ENCODE peak calls at places on chromosome 19, in eight cellular contexts. One of them, this sample, is unnamed.

GRCh38 chr19:38731654-38732301 is 12.5 kb downstream of the CAPN12 start:
- DNase-seq in neural crest cell: no peak
- DNase-seq in NCI-H1092: no peak
- DNase-seq in stimulated activated CD4-positive, alpha-beta T cell treated with anti-CD3 and anti-CD28 coated beads, Interleukin-1b, Interleukin-23, amount 100 ng/mL, for 48 hours: no peak
- DNase-seq in anterior cingulate cortex: no peak
- DNase-seq in T-helper 9 cell: no peak
- DNase-seq in heart left ventricle: no peak
- DNase-seq in activated CD8-positive, alpha-beta T cell treated with anti-CD3 and anti-CD28 coated beads for 36 hours: no peak
- DNase-seq in this sample: no peak

GRCh38 chr19:2477732-2478191 is 1.8 kb downstream of the GADD45B start:
- DNase-seq in neural crest cell: no peak
- DNase-seq in NCI-H1092: no peak
- DNase-seq in stimulated activated CD4-positive, alpha-beta T cell treated with anti-CD3 and anti-CD28 coated beads, Interleukin-1b, Interleukin-23, amount 100 ng/mL, for 48 hours: no peak
- DNase-seq in anterior cingulate cortex: no peak
- DNase-seq in T-helper 9 cell: no peak
- DNase-seq in heart left ventricle: peak
- DNase-seq in activated CD8-positive, alpha-beta T cell treated with anti-CD3 and anti-CD28 coated beads for 36 hours: peak
- DNase-seq in this sample: no peak

GRCh38 chr19:15285896-15286591 is 46.3 kb downstream of the BRD4 start:
- DNase-seq in neural crest cell: no peak
- DNase-seq in NCI-H1092: no peak
- DNase-seq in stimulated activated CD4-positive, alpha-beta T cell treated with anti-CD3 and anti-CD28 coated beads, Interleukin-1b, Interleukin-23, amount 100 ng/mL, for 48 hours: no peak
- DNase-seq in anterior cingulate cortex: no peak
- DNase-seq in T-helper 9 cell: no peak
- DNase-seq in heart left ventricle: no peak
- DNase-seq in activated CD8-positive, alpha-beta T cell treated with anti-CD3 and anti-CD28 coated beads for 36 hours: no peak
- DNase-seq in this sample: no peak

GRCh38 chr19:19447536-19448237 is 42.2 kb downstream of the GATAD2A start:
- DNase-seq in neural crest cell: no peak
- DNase-seq in NCI-H1092: no peak
- DNase-seq in stimulated activated CD4-positive, alpha-beta T cell treated with anti-CD3 and anti-CD28 coated beads, Interleukin-1b, Interleukin-23, amount 100 ng/mL, for 48 hours: peak
- DNase-seq in anterior cingulate cortex: no peak
- DNase-seq in T-helper 9 cell: peak
- DNase-seq in heart left ventricle: no peak
- DNase-seq in activated CD8-positive, alpha-beta T cell treated with anti-CD3 and anti-CD28 coated beads for 36 hours: peak
- DNase-seq in this sample: no peak

GRCh38 chr19:28184997-28185396 is 1028.0 kb downstream of the UQCRFS1 start:
- DNase-seq in neural crest cell: no peak
- DNase-seq in NCI-H1092: no peak
- DNase-seq in stimulated activated CD4-positive, alpha-beta T cell treated with anti-CD3 and anti-CD28 coated beads, Interleukin-1b, Interleukin-23, amount 100 ng/mL, for 48 hours: no peak
- DNase-seq in anterior cingulate cortex: no peak
- DNase-seq in T-helper 9 cell: no peak
- DNase-seq in heart left ventricle: no peak
- DNase-seq in activated CD8-positive, alpha-beta T cell treated with anti-CD3 and anti-CD28 coated beads for 36 hours: no peak
- DNase-seq in this sample: no peak

GRCh38 chr19:31185261-31185660 is 164.0 kb downstream of the TSHZ3 start:
- DNase-seq in neural crest cell: no peak
- DNase-seq in NCI-H1092: no peak
- DNase-seq in stimulated activated CD4-positive, alpha-beta T cell treated with anti-CD3 and anti-CD28 coated beads, Interleukin-1b, Interleukin-23, amount 100 ng/mL, for 48 hours: no peak
- DNase-seq in anterior cingulate cortex: no peak
- DNase-seq in T-helper 9 cell: no peak
- DNase-seq in heart left ventricle: no peak
- DNase-seq in activated CD8-positive, alpha-beta T cell treated with anti-CD3 and anti-CD28 coated beads for 36 hours: no peak
- DNase-seq in this sample: no peak

GRCh38 chr19:4064551-4065260 is 2.0 kb downstream of the ZBTB7A start:
- DNase-seq in neural crest cell: no peak
- DNase-seq in NCI-H1092: peak
- DNase-seq in stimulated activated CD4-positive, alpha-beta T cell treated with anti-CD3 and anti-CD28 coated beads, Interleukin-1b, Interleukin-23, amount 100 ng/mL, for 48 hours: no peak
- DNase-seq in anterior cingulate cortex: peak
- DNase-seq in T-helper 9 cell: peak
- DNase-seq in heart left ventricle: peak
- DNase-seq in activated CD8-positive, alpha-beta T cell treated with anti-CD3 and anti-CD28 coated beads for 36 hours: peak
- DNase-seq in this sample: no peak

GRCh38 chr19:22144394-22144793 is 52.4 kb downstream of the ZNF676 start:
- DNase-seq in neural crest cell: no peak
- DNase-seq in NCI-H1092: no peak
- DNase-seq in stimulated activated CD4-positive, alpha-beta T cell treated with anti-CD3 and anti-CD28 coated beads, Interleukin-1b, Interleukin-23, amount 100 ng/mL, for 48 hours: no peak
- DNase-seq in anterior cingulate cortex: no peak
- DNase-seq in T-helper 9 cell: no peak
- DNase-seq in heart left ventricle: no peak
- DNase-seq in activated CD8-positive, alpha-beta T cell treated with anti-CD3 and anti-CD28 coated beads for 36 hours: no peak
- DNase-seq in this sample: peak

GRCh38 chr19:16076958-16077611 is 790 bp downstream of the TPM4 start:
- DNase-seq in neural crest cell: no peak
- DNase-seq in NCI-H1092: peak
- DNase-seq in stimulated activated CD4-positive, alpha-beta T cell treated with anti-CD3 and anti-CD28 coated beads, Interleukin-1b, Interleukin-23, amount 100 ng/mL, for 48 hours: no peak
- DNase-seq in anterior cingulate cortex: peak
- DNase-seq in T-helper 9 cell: peak
- DNase-seq in heart left ventricle: peak
- DNase-seq in activated CD8-positive, alpha-beta T cell treated with anti-CD3 and anti-CD28 coated beads for 36 hours: peak
- DNase-seq in this sample: no peak

GRCh38 chr19:13441810-13442512 is 64.3 kb downstream of the CACNA1A start:
- DNase-seq in neural crest cell: peak
- DNase-seq in NCI-H1092: no peak
- DNase-seq in stimulated activated CD4-positive, alpha-beta T cell treated with anti-CD3 and anti-CD28 coated beads, Interleukin-1b, Interleukin-23, amount 100 ng/mL, for 48 hours: peak
- DNase-seq in anterior cingulate cortex: no peak
- DNase-seq in T-helper 9 cell: peak
- DNase-seq in heart left ventricle: no peak
- DNase-seq in activated CD8-positive, alpha-beta T cell treated with anti-CD3 and anti-CD28 coated beads for 36 hours: peak
- DNase-seq in this sample: peak

GRCh38 chr19:2969104-2969504 is 8.3 kb upstream of the TLE6 start:
- DNase-seq in neural crest cell: no peak
- DNase-seq in NCI-H1092: peak
- DNase-seq in stimulated activated CD4-positive, alpha-beta T cell treated with anti-CD3 and anti-CD28 coated beads, Interleukin-1b, Interleukin-23, amount 100 ng/mL, for 48 hours: no peak
- DNase-seq in anterior cingulate cortex: no peak
- DNase-seq in T-helper 9 cell: no peak
- DNase-seq in heart left ventricle: peak
- DNase-seq in activated CD8-positive, alpha-beta T cell treated with anti-CD3 and anti-CD28 coated beads for 36 hours: no peak
- DNase-seq in this sample: no peak

GRCh38 chr19:3440082-3440481 is 40.2 kb downstream of the SMIM24 start:
- DNase-seq in neural crest cell: no peak
- DNase-seq in NCI-H1092: no peak
- DNase-seq in stimulated activated CD4-positive, alpha-beta T cell treated with anti-CD3 and anti-CD28 coated beads, Interleukin-1b, Interleukin-23, amount 100 ng/mL, for 48 hours: peak
- DNase-seq in anterior cingulate cortex: no peak
- DNase-seq in T-helper 9 cell: peak
- DNase-seq in heart left ventricle: no peak
- DNase-seq in activated CD8-positive, alpha-beta T cell treated with anti-CD3 and anti-CD28 coated beads for 36 hours: peak
- DNase-seq in this sample: no peak

GRCh38 chr19:53076984-53077383 is 26.2 kb downstream of the ZNF160 start:
- DNase-seq in neural crest cell: peak
- DNase-seq in NCI-H1092: peak
- DNase-seq in stimulated activated CD4-positive, alpha-beta T cell treated with anti-CD3 and anti-CD28 coated beads, Interleukin-1b, Interleukin-23, amount 100 ng/mL, for 48 hours: no peak
- DNase-seq in anterior cingulate cortex: peak
- DNase-seq in T-helper 9 cell: no peak
- DNase-seq in heart left ventricle: peak
- DNase-seq in activated CD8-positive, alpha-beta T cell treated with anti-CD3 and anti-CD28 coated beads for 36 hours: peak
- DNase-seq in this sample: no peak

GRCh38 chr19:10295305-10295846 is 5.6 kb downstream of the ICAM5 start:
- DNase-seq in neural crest cell: no peak
- DNase-seq in NCI-H1092: no peak
- DNase-seq in stimulated activated CD4-positive, alpha-beta T cell treated with anti-CD3 and anti-CD28 coated beads, Interleukin-1b, Interleukin-23, amount 100 ng/mL, for 48 hours: peak
- DNase-seq in anterior cingulate cortex: no peak
- DNase-seq in T-helper 9 cell: peak
- DNase-seq in heart left ventricle: no peak
- DNase-seq in activated CD8-positive, alpha-beta T cell treated with anti-CD3 and anti-CD28 coated beads for 36 hours: peak
- DNase-seq in this sample: no peak

GRCh38 chr19:39192846-39193245 is 3.9 kb upstream of the NCCRP1 start:
- DNase-seq in neural crest cell: no peak
- DNase-seq in NCI-H1092: no peak
- DNase-seq in stimulated activated CD4-positive, alpha-beta T cell treated with anti-CD3 and anti-CD28 coated beads, Interleukin-1b, Interleukin-23, amount 100 ng/mL, for 48 hours: no peak
- DNase-seq in anterior cingulate cortex: no peak
- DNase-seq in T-helper 9 cell: no peak
- DNase-seq in heart left ventricle: no peak
- DNase-seq in activated CD8-positive, alpha-beta T cell treated with anti-CD3 and anti-CD28 coated beads for 36 hours: no peak
- DNase-seq in this sample: no peak

GRCh38 chr19:34041922-34042521 is 130.3 kb upstream of the LSM14A start:
- DNase-seq in neural crest cell: peak
- DNase-seq in NCI-H1092: no peak
- DNase-seq in stimulated activated CD4-positive, alpha-beta T cell treated with anti-CD3 and anti-CD28 coated beads, Interleukin-1b, Interleukin-23, amount 100 ng/mL, for 48 hours: peak
- DNase-seq in anterior cingulate cortex: peak
- DNase-seq in T-helper 9 cell: peak
- DNase-seq in heart left ventricle: peak
- DNase-seq in activated CD8-positive, alpha-beta T cell treated with anti-CD3 and anti-CD28 coated beads for 36 hours: peak
- DNase-seq in this sample: peak

GRCh38 chr19:13381827-13382632 is 124.2 kb downstream of the CACNA1A start:
- DNase-seq in neural crest cell: no peak
- DNase-seq in NCI-H1092: no peak
- DNase-seq in stimulated activated CD4-positive, alpha-beta T cell treated with anti-CD3 and anti-CD28 coated beads, Interleukin-1b, Interleukin-23, amount 100 ng/mL, for 48 hours: no peak
- DNase-seq in anterior cingulate cortex: no peak
- DNase-seq in T-helper 9 cell: no peak
- DNase-seq in heart left ventricle: no peak
- DNase-seq in activated CD8-positive, alpha-beta T cell treated with anti-CD3 and anti-CD28 coated beads for 36 hours: no peak
- DNase-seq in this sample: no peak

GRCh38 chr19:54616840-54617560 is 13.3 kb upstream of the LILRB1 start:
- DNase-seq in neural crest cell: no peak
- DNase-seq in NCI-H1092: no peak
- DNase-seq in stimulated activated CD4-positive, alpha-beta T cell treated with anti-CD3 and anti-CD28 coated beads, Interleukin-1b, Interleukin-23, amount 100 ng/mL, for 48 hours: no peak
- DNase-seq in anterior cingulate cortex: no peak
- DNase-seq in T-helper 9 cell: no peak
- DNase-seq in heart left ventricle: no peak
- DNase-seq in activated CD8-positive, alpha-beta T cell treated with anti-CD3 and anti-CD28 coated beads for 36 hours: no peak
- DNase-seq in this sample: no peak

GRCh38 chr19:30385666-30386065 is 13.5 kb downstream of the ZNF536 start:
- DNase-seq in neural crest cell: no peak
- DNase-seq in NCI-H1092: no peak
- DNase-seq in stimulated activated CD4-positive, alpha-beta T cell treated with anti-CD3 and anti-CD28 coated beads, Interleukin-1b, Interleukin-23, amount 100 ng/mL, for 48 hours: no peak
- DNase-seq in anterior cingulate cortex: no peak
- DNase-seq in T-helper 9 cell: no peak
- DNase-seq in heart left ventricle: no peak
- DNase-seq in activated CD8-positive, alpha-beta T cell treated with anti-CD3 and anti-CD28 coated beads for 36 hours: no peak
- DNase-seq in this sample: no peak

GRCh38 chr19:58181902-58182576 is 822 bp upstream of the ZNF274 start:
- DNase-seq in neural crest cell: peak
- DNase-seq in NCI-H1092: no peak
- DNase-seq in stimulated activated CD4-positive, alpha-beta T cell treated with anti-CD3 and anti-CD28 coated beads, Interleukin-1b, Interleukin-23, amount 100 ng/mL, for 48 hours: peak
- DNase-seq in anterior cingulate cortex: no peak
- DNase-seq in T-helper 9 cell: peak
- DNase-seq in heart left ventricle: peak
- DNase-seq in activated CD8-positive, alpha-beta T cell treated with anti-CD3 and anti-CD28 coated beads for 36 hours: peak
- DNase-seq in this sample: no peak

GRCh38 chr19:15404780-15405211 is 14.0 kb downstream of the AKAP8L start:
- DNase-seq in neural crest cell: no peak
- DNase-seq in NCI-H1092: no peak
- DNase-seq in stimulated activated CD4-positive, alpha-beta T cell treated with anti-CD3 and anti-CD28 coated beads, Interleukin-1b, Interleukin-23, amount 100 ng/mL, for 48 hours: no peak
- DNase-seq in anterior cingulate cortex: peak
- DNase-seq in T-helper 9 cell: no peak
- DNase-seq in heart left ventricle: no peak
- DNase-seq in activated CD8-positive, alpha-beta T cell treated with anti-CD3 and anti-CD28 coated beads for 36 hours: no peak
- DNase-seq in this sample: no peak

GRCh38 chr19:17289489-17289888 is 7.8 kb downstream of the ANKLE1 start:
- DNase-seq in neural crest cell: peak
- DNase-seq in NCI-H1092: no peak
- DNase-seq in stimulated activated CD4-positive, alpha-beta T cell treated with anti-CD3 and anti-CD28 coated beads, Interleukin-1b, Interleukin-23, amount 100 ng/mL, for 48 hours: peak
- DNase-seq in anterior cingulate cortex: no peak
- DNase-seq in T-helper 9 cell: no peak
- DNase-seq in heart left ventricle: peak
- DNase-seq in activated CD8-positive, alpha-beta T cell treated with anti-CD3 and anti-CD28 coated beads for 36 hours: peak
- DNase-seq in this sample: peak

GRCh38 chr19:46478356-46478986 is 7.1 kb upstream of the PNMA8A start:
- DNase-seq in neural crest cell: no peak
- DNase-seq in NCI-H1092: peak
- DNase-seq in stimulated activated CD4-positive, alpha-beta T cell treated with anti-CD3 and anti-CD28 coated beads, Interleukin-1b, Interleukin-23, amount 100 ng/mL, for 48 hours: no peak
- DNase-seq in anterior cingulate cortex: no peak
- DNase-seq in T-helper 9 cell: no peak
- DNase-seq in heart left ventricle: no peak
- DNase-seq in activated CD8-positive, alpha-beta T cell treated with anti-CD3 and anti-CD28 coated beads for 36 hours: peak
- DNase-seq in this sample: no peak

GRCh38 chr19:3360494-3361383 is 5.6 kb upstream of the NFIC start:
- DNase-seq in neural crest cell: no peak
- DNase-seq in NCI-H1092: no peak
- DNase-seq in stimulated activated CD4-positive, alpha-beta T cell treated with anti-CD3 and anti-CD28 coated beads, Interleukin-1b, Interleukin-23, amount 100 ng/mL, for 48 hours: peak
- DNase-seq in anterior cingulate cortex: peak
- DNase-seq in T-helper 9 cell: peak
- DNase-seq in heart left ventricle: peak
- DNase-seq in activated CD8-positive, alpha-beta T cell treated with anti-CD3 and anti-CD28 coated beads for 36 hours: peak
- DNase-seq in this sample: no peak

GRCh38 chr19:38362076-38362945 is 12.1 kb upstream of the PSMD8 start:
- DNase-seq in neural crest cell: peak
- DNase-seq in NCI-H1092: no peak
- DNase-seq in stimulated activated CD4-positive, alpha-beta T cell treated with anti-CD3 and anti-CD28 coated beads, Interleukin-1b, Interleukin-23, amount 100 ng/mL, for 48 hours: peak
- DNase-seq in anterior cingulate cortex: no peak
- DNase-seq in T-helper 9 cell: peak
- DNase-seq in heart left ventricle: peak
- DNase-seq in activated CD8-positive, alpha-beta T cell treated with anti-CD3 and anti-CD28 coated beads for 36 hours: peak
- DNase-seq in this sample: no peak

GRCh38 chr19:35037716-35038622 is 3.6 kb upstream of the HPN start:
- DNase-seq in neural crest cell: no peak
- DNase-seq in NCI-H1092: no peak
- DNase-seq in stimulated activated CD4-positive, alpha-beta T cell treated with anti-CD3 and anti-CD28 coated beads, Interleukin-1b, Interleukin-23, amount 100 ng/mL, for 48 hours: no peak
- DNase-seq in anterior cingulate cortex: no peak
- DNase-seq in T-helper 9 cell: no peak
- DNase-seq in heart left ventricle: peak
- DNase-seq in activated CD8-positive, alpha-beta T cell treated with anti-CD3 and anti-CD28 coated beads for 36 hours: no peak
- DNase-seq in this sample: no peak

GRCh38 chr19:4371898-4372629 is 28.3 kb downstream of the SH3GL1 start:
- DNase-seq in neural crest cell: no peak
- DNase-seq in NCI-H1092: no peak
- DNase-seq in stimulated activated CD4-positive, alpha-beta T cell treated with anti-CD3 and anti-CD28 coated beads, Interleukin-1b, Interleukin-23, amount 100 ng/mL, for 48 hours: no peak
- DNase-seq in anterior cingulate cortex: no peak
- DNase-seq in T-helper 9 cell: no peak
- DNase-seq in heart left ventricle: no peak
- DNase-seq in activated CD8-positive, alpha-beta T cell treated with anti-CD3 and anti-CD28 coated beads for 36 hours: no peak
- DNase-seq in this sample: no peak

GRCh38 chr19:33259532-33259931 is 33.9 kb upstream of the SLC7A10 start:
- DNase-seq in neural crest cell: no peak
- DNase-seq in NCI-H1092: no peak
- DNase-seq in stimulated activated CD4-positive, alpha-beta T cell treated with anti-CD3 and anti-CD28 coated beads, Interleukin-1b, Interleukin-23, amount 100 ng/mL, for 48 hours: no peak
- DNase-seq in anterior cingulate cortex: no peak
- DNase-seq in T-helper 9 cell: no peak
- DNase-seq in heart left ventricle: no peak
- DNase-seq in activated CD8-positive, alpha-beta T cell treated with anti-CD3 and anti-CD28 coated beads for 36 hours: no peak
- DNase-seq in this sample: no peak

GRCh38 chr19:34808566-34808965 is 35.6 kb upstream of the ZNF599 start:
- DNase-seq in neural crest cell: no peak
- DNase-seq in NCI-H1092: no peak
- DNase-seq in stimulated activated CD4-positive, alpha-beta T cell treated with anti-CD3 and anti-CD28 coated beads, Interleukin-1b, Interleukin-23, amount 100 ng/mL, for 48 hours: no peak
- DNase-seq in anterior cingulate cortex: no peak
- DNase-seq in T-helper 9 cell: no peak
- DNase-seq in heart left ventricle: no peak
- DNase-seq in activated CD8-positive, alpha-beta T cell treated with anti-CD3 and anti-CD28 coated beads for 36 hours: no peak
- DNase-seq in this sample: peak

GRCh38 chr19:43467276-43467675 is 1.9 kb upstream of the LYPD3 start:
- DNase-seq in neural crest cell: no peak
- DNase-seq in NCI-H1092: no peak
- DNase-seq in stimulated activated CD4-positive, alpha-beta T cell treated with anti-CD3 and anti-CD28 coated beads, Interleukin-1b, Interleukin-23, amount 100 ng/mL, for 48 hours: no peak
- DNase-seq in anterior cingulate cortex: no peak
- DNase-seq in T-helper 9 cell: no peak
- DNase-seq in heart left ventricle: no peak
- DNase-seq in activated CD8-positive, alpha-beta T cell treated with anti-CD3 and anti-CD28 coated beads for 36 hours: no peak
- DNase-seq in this sample: no peak

GRCh38 chr19:16911046-16911445 is 22.2 kb downstream of the F2RL3 start:
- DNase-seq in neural crest cell: no peak
- DNase-seq in NCI-H1092: no peak
- DNase-seq in stimulated activated CD4-positive, alpha-beta T cell treated with anti-CD3 and anti-CD28 coated beads, Interleukin-1b, Interleukin-23, amount 100 ng/mL, for 48 hours: no peak
- DNase-seq in anterior cingulate cortex: no peak
- DNase-seq in T-helper 9 cell: no peak
- DNase-seq in heart left ventricle: no peak
- DNase-seq in activated CD8-positive, alpha-beta T cell treated with anti-CD3 and anti-CD28 coated beads for 36 hours: no peak
- DNase-seq in this sample: no peak

GRCh38 chr19:34639491-34640085 is 37.4 kb downstream of the SCGB2B2 start:
- DNase-seq in neural crest cell: peak
- DNase-seq in NCI-H1092: peak
- DNase-seq in stimulated activated CD4-positive, alpha-beta T cell treated with anti-CD3 and anti-CD28 coated beads, Interleukin-1b, Interleukin-23, amount 100 ng/mL, for 48 hours: peak
- DNase-seq in anterior cingulate cortex: peak
- DNase-seq in T-helper 9 cell: peak
- DNase-seq in heart left ventricle: peak
- DNase-seq in activated CD8-positive, alpha-beta T cell treated with anti-CD3 and anti-CD28 coated beads for 36 hours: peak
- DNase-seq in this sample: peak

GRCh38 chr19:40283414-40284250 is 1.5 kb downstream of the AKT2 start:
- DNase-seq in neural crest cell: no peak
- DNase-seq in NCI-H1092: no peak
- DNase-seq in stimulated activated CD4-positive, alpha-beta T cell treated with anti-CD3 and anti-CD28 coated beads, Interleukin-1b, Interleukin-23, amount 100 ng/mL, for 48 hours: no peak
- DNase-seq in anterior cingulate cortex: no peak
- DNase-seq in T-helper 9 cell: no peak
- DNase-seq in heart left ventricle: no peak
- DNase-seq in activated CD8-positive, alpha-beta T cell treated with anti-CD3 and anti-CD28 coated beads for 36 hours: no peak
- DNase-seq in this sample: no peak

GRCh38 chr19:10686661-10687517 is 14.3 kb upstream of the QTRT1 start:
- DNase-seq in neural crest cell: no peak
- DNase-seq in NCI-H1092: no peak
- DNase-seq in stimulated activated CD4-positive, alpha-beta T cell treated with anti-CD3 and anti-CD28 coated beads, Interleukin-1b, Interleukin-23, amount 100 ng/mL, for 48 hours: no peak
- DNase-seq in anterior cingulate cortex: peak
- DNase-seq in T-helper 9 cell: no peak
- DNase-seq in heart left ventricle: peak
- DNase-seq in activated CD8-positive, alpha-beta T cell treated with anti-CD3 and anti-CD28 coated beads for 36 hours: no peak
- DNase-seq in this sample: no peak

This sample was measured in HFF-Myc.